ENCODE peak calls at places on chromosomes 1 and 21, in five cellular contexts. F is lower lobe of right lung, S is fibroblast of mammary gland, K is body of pancreas, P is uterus. E is an unnamed sample.

GRCh38 chr1:16155537-16156410 is at the start of gene EPHA2:
- DNase-seq in F (peak; percentile 96), S (peak; percentile 63), K (peak; percentile 96), P (peak; percentile 94), E (no peak)

GRCh38 chr21:31671146-31671716 is 11.7 kb downstream of the SOD1 start:
- DNase-seq in F (no peak), S (no peak), K (no peak), P (no peak), E (no peak)

GRCh38 chr1:234208791-234209190 is 164.5 kb upstream of the COA6 start:
- DNase-seq in F (no peak), S (peak; percentile 5), K (no peak), P (no peak), E (no peak)

GRCh38 chr1:31651025-31651424 is 6.3 kb upstream of the PEF1 start:
- DNase-seq in F (no peak), S (no peak), K (no peak), P (peak; percentile 44), E (no peak)

GRCh38 chr1:205567716-205568115 is 63.2 kb downstream of the CDK18 start:
- DNase-seq in F (no peak), S (no peak), K (no peak), P (no peak), E (no peak)

GRCh38 chr1:21565285-21565684 is 56.1 kb downstream of the ALPL start:
- DNase-seq in F (no peak), S (no peak), K (no peak), P (no peak), E (no peak)

GRCh38 chr1:244210884-244211558 is 159.9 kb downstream of the ZBTB18 start:
- DNase-seq in F (no peak), S (peak; percentile 36), K (peak; percentile 22), P (no peak), E (no peak)

GRCh38 chr1:35058990-35059389 is 20.2 kb upstream of the ZMYM1 start:
- DNase-seq in F (no peak), S (no peak), K (no peak), P (no peak), E (no peak)

GRCh38 chr21:45499970-45500575 is 42.2 kb downstream of the SLC19A1 start:
- DNase-seq in F (peak; percentile 32), S (no peak), K (peak; percentile 4), P (no peak), E (no peak)

GRCh38 chr1:16151985-16152384 is 3.9 kb downstream of the EPHA2 start:
- DNase-seq in F (no peak), S (no peak), K (no peak), P (no peak), E (no peak)

GRCh38 chr1:170533331-170533730 is 1.4 kb downstream of the GORAB start:
- DNase-seq in F (no peak), S (peak; percentile 77), K (no peak), P (no peak), E (peak; percentile 84)

GRCh38 chr1:183278736-183279591 is 92.9 kb downstream of the LAMC2 start:
- DNase-seq in F (no peak), S (peak; percentile 89), K (no peak), P (no peak), E (peak; percentile 89)

GRCh38 chr1:51330331-51331201 is at the start of gene TTC39A:
- DNase-seq in F (no peak), S (no peak), K (peak; percentile 46), P (no peak), E (no peak)

GRCh38 chr1:109398343-109399225 is 866 bp upstream of the SORT1 start:
- DNase-seq in F (no peak), S (no peak), K (no peak), P (no peak), E (no peak)

GRCh38 chr1:17470021-17470799 is 30.7 kb upstream of the RCC2 start:
- DNase-seq in F (no peak), S (no peak), K (no peak), P (no peak), E (no peak)

GRCh38 chr1:1041092-1041503 is 21.2 kb downstream of the AGRN start:
- DNase-seq in F (no peak), S (no peak), K (no peak), P (no peak), E (no peak)

GRCh38 chr1:85611856-85612255 is 31.3 kb downstream of the CCN1 start:
- DNase-seq in F (peak; percentile 77), S (peak; percentile 99), K (peak; percentile 63), P (peak; percentile 27), E (peak; percentile 99)

GRCh38 chr21:33067457-33067856 is 2.5 kb upstream of the OLIG1 start:
- DNase-seq in F (no peak), S (no peak), K (no peak), P (no peak), E (no peak)

GRCh38 chr1:184595609-184596008 is 159.0 kb downstream of the EDEM3 start:
- DNase-seq in F (no peak), S (peak; percentile 84), K (no peak), P (no peak), E (peak; percentile 35)

GRCh38 chr1:245748246-245748645 is 593.5 kb downstream of the KIF26B start:
- DNase-seq in F (no peak), S (no peak), K (no peak), P (no peak), E (no peak)

GRCh38 chr1:109274533-109275476 is 8.1 kb downstream of the PSRC1 start:
- DNase-seq in F (peak; percentile 84), S (no peak), K (peak; percentile 81), P (peak; percentile 76), E (no peak)

GRCh38 chr1:64112281-64112680 is 91.1 kb upstream of the UBE2U start:
- DNase-seq in F (no peak), S (peak; percentile 92), K (no peak), P (no peak), E (peak; percentile 46)

DNA sequence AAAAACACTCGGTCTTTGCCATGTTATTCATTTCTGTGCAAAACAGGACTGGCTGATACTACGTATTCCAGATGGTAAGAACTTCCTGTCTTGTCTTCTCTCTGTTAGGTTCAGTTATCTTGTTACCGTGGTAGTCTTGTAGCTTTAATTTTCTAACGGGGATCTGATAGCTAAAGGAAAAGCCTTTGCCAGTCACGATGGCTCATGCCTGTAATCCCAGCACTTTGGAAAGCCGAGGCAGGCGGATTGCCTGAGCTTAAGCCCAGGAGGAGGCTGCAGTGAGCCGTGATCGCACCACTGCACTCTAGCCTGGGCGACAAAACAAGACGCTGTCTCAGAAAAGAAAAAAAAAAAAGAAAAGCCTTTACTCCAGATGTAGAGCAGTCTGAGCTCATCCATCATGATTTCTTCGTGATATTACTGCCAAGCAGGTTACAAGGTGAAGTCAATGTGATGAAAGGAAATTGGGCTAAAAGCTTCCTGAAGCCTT is 11.1 kb upstream of the MSTO1 start:
- DNase-seq in F (no peak), S (peak; percentile 57), K (no peak), P (no peak), E (peak; percentile 8)
- H3K4me3 ChIP-seq in F (no peak overlapping the region), S (no peak overlapping the region), K (no peak overlapping the region), P (no peak overlapping the region), E (no peak overlapping the region)

GRCh38 chr1:151373196-151373595 is 691 bp upstream of the SELENBP1 start:
- DNase-seq in F (no peak), S (no peak), K (no peak), P (no peak), E (no peak)

GRCh38 chr1:151371340-151371739 is 1.2 kb downstream of the SELENBP1 start:
- DNase-seq in F (peak; percentile 87), S (peak; percentile 49), K (peak; percentile 87), P (peak; percentile 78), E (peak; percentile 11)

GRCh38 chr1:151371744-151372410 is 628 bp downstream of the SELENBP1 start:
- DNase-seq in F (peak; percentile 67), S (peak; percentile 44), K (peak; percentile 63), P (peak; percentile 55), E (no peak)

GRCh38 chr1:151370211-151370911 is 2.1 kb downstream of the SELENBP1 start:
- DNase-seq in F (peak; percentile 69), S (no peak), K (no peak), P (no peak), E (no peak)

GRCh38 chr1:151372411-151372934 is at the start of gene SELENBP1:
- DNase-seq in F (peak; percentile 89), S (peak; percentile 74), K (peak; percentile 98), P (peak; percentile 89), E (no peak)
- H3K4me3 ChIP-seq in F (peak within 1 kb of the TSS; percentile 70), S (peak within 1 kb of the TSS; percentile 43), K (no peak within 1 kb of the TSS), P (peak within 1 kb of the TSS; percentile 29), E (no peak within 1 kb of the TSS)

GRCh38 chr1:43238104-43238503 is 31.7 kb upstream of the TMEM125 start:
- DNase-seq in F (peak; percentile 66), S (peak; percentile 76), K (peak; percentile 85), P (peak; percentile 39), E (no peak)
- H3K4me3 ChIP-seq in F (no peak overlapping the region), S (no peak overlapping the region), K (no peak overlapping the region), P (no peak overlapping the region), E (no peak overlapping the region)

GRCh38 chr1:47432071-47433036 is 5.5 kb upstream of the FOXD2 start:
- DNase-seq in F (peak; percentile 68), S (peak; percentile 82), K (peak; percentile 83), P (peak; percentile 49), E (no peak)
- H3K4me3 ChIP-seq in F (peak overlapping the region; percentile 21), S (no peak overlapping the region), K (no peak overlapping the region), P (no peak overlapping the region), E (no peak overlapping the region)

GRCh38 chr1:43933386-43934278 is at the start of gene ARTN:
- DNase-seq in F (no peak), S (no peak), K (peak; percentile 80), P (no peak), E (no peak)

GRCh38 chr1:43934279-43934985 is 831 bp downstream of the ARTN start:
- DNase-seq in F (peak; percentile 80), S (peak; percentile 58), K (peak; percentile 75), P (peak; percentile 60), E (no peak)

GRCh38 chr1:43930949-43931275 is 2.7 kb upstream of the ARTN start:
- DNase-seq in F (no peak), S (no peak), K (no peak), P (no peak), E (no peak)

GRCh38 chr1:43931711-43932660 is 1.6 kb upstream of the ARTN start:
- DNase-seq in F (no peak), S (no peak), K (no peak), P (no peak), E (no peak)

GRCh38 chr1:43932786-43933385 is 715 bp upstream of the ARTN start:
- DNase-seq in F (no peak), S (peak; percentile 57), K (no peak), P (no peak), E (no peak)
- H3K4me3 ChIP-seq in F (peak overlapping the region; percentile 51), S (peak overlapping the region; percentile 42), K (no peak overlapping the region), P (peak overlapping the region; percentile 23), E (peak overlapping the region; percentile 43)

GRCh38 chr1:24412408-24412807 is 1.2 kb downstream of the STPG1 start:
- DNase-seq in F (no peak), S (no peak), K (no peak), P (no peak), E (no peak)
- H3K4me3 ChIP-seq in F (peak overlapping the region; percentile 82), S (no peak overlapping the region), K (no peak overlapping the region), P (no peak overlapping the region), E (no peak overlapping the region)